ENCODE peak calls at places on chromosomes 4 and X, in seven cellular contexts. D is fibroblast of mammary gland, B is mammary epithelial cell, E is Peyer's patch, N is suprapubic skin, G is Panc1, O is uterus. V is an unnamed sample.

GRCh38 chr4:77600521-77601451 is 4.8 kb upstream of the CXCL13 start:
- DNase-seq in D (peak), B (peak), E (no peak), N (no peak), G (no peak), O (no peak), V (peak)

GRCh38 chrX:32562261-32562660 is 649.1 kb downstream of the DMD start:
- DNase-seq in D (no peak), B (no peak), E (no peak), N (no peak), G (no peak), O (no peak), V (no peak)

GRCh38 chr4:98473046-98473445 is 185.4 kb downstream of the TSPAN5 start:
- DNase-seq in D (peak), B (peak), E (no peak), N (no peak), G (no peak), O (no peak), V (peak)

GRCh38 chrX:124230573-124231300 is 101.7 kb upstream of the TEX13D start:
- DNase-seq in D (no peak), B (no peak), E (no peak), N (no peak), G (no peak), O (no peak), V (no peak)

GRCh38 chr4:89344571-89344970 is 37.0 kb upstream of the GPRIN3 start:
- DNase-seq in D (no peak), B (no peak), E (no peak), N (no peak), G (no peak), O (no peak), V (no peak)

GRCh38 chrX:68822641-68823410 is 6.0 kb upstream of the EFNB1 start:
- DNase-seq in D (peak), B (no peak), E (no peak), N (no peak), G (no peak), O (peak), V (peak)

GRCh38 chr4:74628808-74629616 is 165.3 kb downstream of the BTC start:
- DNase-seq in D (peak), B (no peak), E (no peak), N (no peak), G (no peak), O (no peak), V (peak)

GRCh38 chrX:37405954-37406353 is 56.8 kb downstream of the PRRG1 start:
- DNase-seq in D (peak), B (peak), E (no peak), N (no peak), G (no peak), O (no peak), V (no peak)

GRCh38 chr4:15470149-15470520 is 453 bp downstream of the CC2D2A start:
- DNase-seq in D (no peak), B (no peak), E (no peak), N (no peak), G (no peak), O (no peak), V (no peak)

GRCh38 chrX:19709812-19710518 is 177.4 kb downstream of the SH3KBP1 start:
- DNase-seq in D (peak), B (peak), E (no peak), N (no peak), G (peak), O (no peak), V (peak)

GRCh38 chr4:117400039-117400835 is 314.9 kb upstream of the TRAM1L1 start:
- DNase-seq in D (peak), B (peak), E (no peak), N (no peak), G (peak), O (no peak), V (peak)

GRCh38 chr4:174217273-174218126 is 66.0 kb downstream of the FBXO8 start:
- DNase-seq in D (peak), B (peak), E (no peak), N (no peak), G (no peak), O (no peak), V (no peak)
- H3K4me3 ChIP-seq in D (peak), B (peak), E (no peak), N (peak), G (peak), O (no peak), V (no peak)

GRCh38 chrX:25021132-25021498 is 5.3 kb upstream of the ARX start:
- DNase-seq in D (no peak), B (no peak), E (no peak), N (no peak), G (no peak), O (no peak), V (no peak)
- TF ChIP-seq CTCF in D (no peak), B (no peak), E (no peak), N (no peak), G (peak), O (no peak), V (no peak)

GRCh38 chr4:83112678-83113428 is 1.7 kb downstream of the PLAC8 start:
- DNase-seq in D (no peak), B (no peak), E (no peak), N (no peak), G (peak), O (no peak), V (no peak)

GRCh38 chr4:83110222-83110945 is 4.1 kb downstream of the PLAC8 start:
- DNase-seq in D (peak), B (peak), E (peak), N (peak), G (peak), O (peak), V (peak)

GRCh38 chr4:83113429-83113786 is 1.1 kb downstream of the PLAC8 start:
- DNase-seq in D (no peak), B (peak), E (peak), N (no peak), G (no peak), O (no peak), V (no peak)

GRCh38 chr4:83110970-83111369 is 3.6 kb downstream of the PLAC8 start:
- DNase-seq in D (no peak), B (no peak), E (no peak), N (no peak), G (no peak), O (no peak), V (no peak)

DNA sequence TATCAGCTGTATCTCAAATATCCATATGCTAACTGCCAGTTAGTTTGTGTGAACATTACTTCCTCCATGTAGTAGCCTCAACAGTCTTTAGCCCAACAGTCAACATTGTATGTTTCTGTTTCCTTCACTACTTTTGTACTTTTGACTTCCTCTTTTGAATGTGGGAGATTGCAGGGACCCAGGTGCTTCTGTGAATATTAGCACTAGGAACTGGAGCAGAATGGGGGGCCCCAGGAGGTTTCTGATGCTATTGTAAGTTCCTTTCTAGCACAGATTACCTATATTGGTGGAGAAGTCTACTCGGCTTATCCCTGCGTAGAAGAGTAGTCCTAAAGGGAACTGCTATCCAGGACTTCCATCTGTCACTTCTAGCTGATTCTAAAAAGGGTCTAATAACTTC is 2.3 kb downstream of the PLAC8 start:
- DNase-seq in D (no peak), B (no peak), E (peak), N (no peak), G (no peak), O (no peak), V (no peak)
- H3K4me3 ChIP-seq in D (no peak), B (no peak), E (peak), N (no peak), G (peak), O (no peak), V (no peak)

DNA sequence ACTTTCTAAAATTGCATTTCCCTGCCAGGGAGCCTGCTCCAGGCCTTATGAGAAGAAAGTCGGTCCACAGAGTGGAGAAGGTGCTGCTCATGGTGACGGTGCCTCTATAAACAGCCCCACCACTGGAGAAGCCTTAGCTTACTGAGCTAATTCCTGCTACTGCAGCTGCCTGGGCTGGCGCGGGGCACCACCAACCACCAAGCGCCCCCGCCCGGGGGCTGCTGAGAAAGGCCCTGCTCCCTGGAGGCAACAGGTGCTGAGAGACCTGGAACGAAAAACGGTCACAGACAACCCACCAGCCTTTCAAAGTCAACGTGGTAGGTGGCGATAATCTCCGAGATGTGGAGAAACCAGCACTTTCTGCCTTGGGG is 2.9 kb downstream of the HCFC1 start:
- DNase-seq in D (no peak), B (no peak), E (peak), N (no peak), G (no peak), O (no peak), V (peak)
- TF ChIP-seq CTCF in D (no peak), B (no peak), E (no peak), N (no peak), G (no peak), O (no peak), V (no peak)

GRCh38 chr4:80219301-80220025 is 22.2 kb downstream of the PRDM8 start:
- DNase-seq in D (peak), B (no peak), E (no peak), N (no peak), G (no peak), O (no peak), V (no peak)
- H3K4me3 ChIP-seq in D (no peak), B (no peak), E (no peak), N (no peak), G (no peak), O (no peak), V (no peak)

GRCh38 chr4:154506253-154506652 is 14.7 kb upstream of the DCHS2 start:
- DNase-seq in D (peak), B (peak), E (no peak), N (no peak), G (no peak), O (peak), V (peak)

GRCh38 chr4:154497901-154498300 is 6.3 kb upstream of the DCHS2 start:
- DNase-seq in D (peak), B (peak), E (no peak), N (no peak), G (no peak), O (no peak), V (no peak)

GRCh38 chr4:154507170-154507569 is 15.6 kb upstream of the DCHS2 start:
- DNase-seq in D (no peak), B (peak), E (no peak), N (no peak), G (no peak), O (no peak), V (peak)

DNA sequence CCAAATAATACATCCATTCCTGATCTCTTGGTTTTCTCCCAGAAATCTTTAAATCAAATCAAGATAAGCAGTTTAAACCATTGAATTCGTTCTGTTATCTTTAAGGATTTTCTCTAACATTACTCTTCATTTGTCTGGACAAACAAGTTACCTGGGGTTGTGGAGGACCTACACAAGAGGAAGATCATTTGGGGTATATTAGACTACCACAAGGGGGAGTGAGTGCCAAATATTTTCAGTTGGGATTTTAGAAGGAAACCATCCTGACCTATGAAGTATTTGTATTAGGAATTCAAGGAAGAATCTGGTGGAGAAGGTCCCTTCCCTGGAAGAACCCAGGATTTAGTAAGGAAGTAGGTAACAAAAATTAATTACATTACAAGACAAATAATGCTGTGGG is 12.0 kb upstream of the DCHS2 start:
- DNase-seq in D (peak), B (peak), E (no peak), N (no peak), G (peak), O (no peak), V (peak)
- TF ChIP-seq CTCF in D (peak), B (peak), E (no peak), N (no peak), G (peak), O (peak), V (peak)

DNA sequence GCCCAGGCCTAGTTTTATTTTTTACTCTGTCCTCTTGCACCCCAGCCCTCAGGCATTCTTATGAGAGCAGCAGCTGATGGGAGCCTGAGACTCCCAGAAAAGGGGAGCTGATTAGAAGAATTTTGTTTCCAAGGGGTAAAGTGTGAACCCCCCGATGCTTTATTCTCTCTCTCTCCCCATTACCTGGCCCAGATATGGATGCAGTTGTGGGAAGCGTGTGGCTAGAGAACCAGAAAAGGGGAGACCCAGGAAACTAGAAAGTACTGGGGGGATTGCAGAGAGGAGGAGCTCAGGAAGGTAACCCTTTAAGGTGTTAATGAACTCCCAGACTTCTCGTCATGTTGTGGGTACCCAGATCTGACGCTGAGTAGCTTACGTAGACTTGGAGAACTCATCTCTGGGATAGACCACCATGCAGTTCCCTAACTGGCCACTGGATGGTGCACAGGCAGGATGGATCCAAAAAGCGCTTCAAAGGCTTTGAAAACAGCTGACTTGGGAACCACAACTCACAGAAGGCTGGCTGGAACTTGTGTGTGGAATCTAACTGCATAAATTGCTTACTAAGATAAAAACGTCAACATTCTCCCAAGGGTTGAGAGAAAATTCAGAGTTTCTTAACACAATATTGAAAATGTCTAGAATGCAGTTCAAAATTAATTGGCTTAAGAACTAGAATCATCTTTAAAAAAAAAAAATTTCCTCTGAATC is 64.7 kb downstream of the TBC1D14 start:
- DNase-seq in D (peak), B (peak), E (peak), N (peak), G (peak), O (peak), V (peak)
- H3K4me3 ChIP-seq in D (no peak), B (no peak), E (no peak), N (no peak), G (no peak), O (no peak), V (no peak)

GRCh38 chr4:128347175-128347868 is 59.7 kb upstream of the PGRMC2 start:
- DNase-seq in D (peak), B (no peak), E (no peak), N (no peak), G (no peak), O (no peak), V (no peak)

GRCh38 chr4:128349921-128350320 is 62.3 kb upstream of the PGRMC2 start:
- DNase-seq in D (peak), B (no peak), E (no peak), N (no peak), G (no peak), O (no peak), V (peak)

GRCh38 chr4:128346054-128346716 is 58.6 kb upstream of the PGRMC2 start:
- DNase-seq in D (no peak), B (no peak), E (no peak), N (no peak), G (no peak), O (no peak), V (no peak)

GRCh38 chr4:128345650-128346049 is 58.0 kb upstream of the PGRMC2 start:
- DNase-seq in D (no peak), B (no peak), E (no peak), N (no peak), G (no peak), O (no peak), V (no peak)

GRCh38 chr4:128347930-128348660 is 60.5 kb upstream of the PGRMC2 start:
- DNase-seq in D (peak), B (no peak), E (no peak), N (no peak), G (no peak), O (no peak), V (no peak)
- TF ChIP-seq CTCF in D (no peak), B (no peak), E (no peak), N (no peak), G (no peak), O (no peak), V (no peak)

V was measured in epithelial cell of esophagus.